ENCODE peak calls at places on chromosomes 3 and 15, in six cellular contexts. P, Q, K, V, H and L are unnamed samples.

GRCh38 chr3:87924485-87924884 is 134.3 kb downstream of the CGGBP1 start:
- DNase-seq in K (no peak), P (no peak), Q (no peak), V (no peak), H (no peak), L (no peak)

GRCh38 chr15:89898628-89899302 is 5.0 kb upstream of the AP3S2 start:
- DNase-seq in Q (no peak), K (no peak), H (peak; percentile 70), V (peak; percentile 82), P (no peak), L (peak; percentile 65)

GRCh38 chr15:72302955-72303354 is 17.0 kb downstream of the CELF6 start:
- DNase-seq in Q (no peak), K (no peak), H (no peak), P (no peak), V (no peak), L (no peak)

GRCh38 chr3:54426431-54426830 is 304.1 kb downstream of the CACNA2D3 start:
- DNase-seq in H (no peak), K (no peak), Q (no peak), V (no peak), P (no peak), L (no peak)

GRCh38 chr3:185455860-185456259 is 43.0 kb downstream of the TMEM41A start:
- DNase-seq in Q (no peak), H (no peak), K (no peak), P (no peak), V (no peak), L (no peak)

GRCh38 chr15:71364117-71364584 is 248.9 kb downstream of the THSD4 start:
- DNase-seq in Q (no peak), K (no peak), P (no peak), V (no peak), H (no peak), L (no peak)

GRCh38 chr3:74434406-74434805 is 180.1 kb downstream of the CNTN3 start:
- DNase-seq in P (no peak), Q (no peak), K (no peak), V (no peak), H (no peak), L (no peak)

GRCh38 chr15:63396546-63396939 is 14.9 kb upstream of the CA12 start:
- DNase-seq in H (no peak), Q (no peak), K (no peak), V (no peak), P (no peak), L (no peak)

GRCh38 chr15:55496716-55497115 is 11.3 kb downstream of the DNAAF4 start:
- DNase-seq in P (no peak), V (no peak), Q (no peak), K (no peak), H (no peak), L (no peak)

GRCh38 chr3:14156843-14157561 is 21.4 kb downstream of the XPC start:
- DNase-seq in P (no peak), V (no peak), H (no peak), Q (no peak), K (no peak), L (no peak)

GRCh38 chr15:42992626-42993025 is 72.0 kb upstream of the TTBK2 start:
- DNase-seq in P (no peak), H (no peak), K (no peak), V (no peak), Q (no peak), L (no peak)

GRCh38 chr3:6806991-6807390 is 53.9 kb upstream of the GRM7 start:
- DNase-seq in P (no peak), K (no peak), V (no peak), Q (no peak), H (no peak), L (no peak)

GRCh38 chr15:56781666-56782065 is 48.4 kb upstream of the ZNF280D start:
- DNase-seq in P (no peak), Q (no peak), K (no peak), H (no peak), V (no peak), L (no peak)

GRCh38 chr3:48662753-48663488 is at the start of gene CELSR3:
- DNase-seq in Q (peak; percentile 37), K (peak; percentile 55), V (peak; percentile 95), H (peak; percentile 89), P (peak; percentile 33), L (peak; percentile 74)

GRCh38 chr3:63861306-63861705 is 2.3 kb downstream of the THOC7 start:
- DNase-seq in P (no peak), H (no peak), K (no peak), V (no peak), Q (no peak), L (no peak)

GRCh38 chr15:53059273-53060043 is 269.3 kb upstream of the ONECUT1 start:
- DNase-seq in K (no peak), Q (no peak), V (no peak), P (no peak), H (no peak), L (no peak)

GRCh38 chr15:69749797-69750196 is 297.2 kb downstream of the RPLP1 start:
- DNase-seq in P (no peak), V (peak; percentile 63), Q (no peak), K (no peak), H (no peak), L (peak; percentile 45)

GRCh38 chr3:174614046-174614445 is 245.1 kb upstream of the NAALADL2 start:
- DNase-seq in H (no peak), Q (no peak), K (no peak), P (no peak), V (no peak), L (no peak)

GRCh38 chr3:27094721-27095120 is 274.5 kb downstream of the NEK10 start:
- DNase-seq in P (no peak), K (no peak), H (no peak), Q (no peak), V (no peak), L (no peak)

GRCh38 chr15:22811640-22812039 is 25.2 kb downstream of the NIPA1 start:
- DNase-seq in K (no peak), Q (no peak), P (peak; percentile 23), V (peak; percentile 27), H (peak; percentile 38), L (peak; percentile 19)

GRCh38 chr3:45881031-45882022 is 5.0 kb upstream of the CCR9 start:
- DNase-seq in H (no peak), K (no peak), P (no peak), Q (no peak), V (no peak), L (peak; percentile 74)

GRCh38 chr3:23806322-23807160 is 786 bp downstream of the UBE2E1 start:
- DNase-seq in H (peak; percentile 55), K (no peak), V (peak; percentile 23), P (peak; percentile 34), Q (peak; percentile 38), L (peak; percentile 36)

GRCh38 chr3:4245671-4246070 is 57.5 kb upstream of the SETMAR start:
- DNase-seq in H (peak; percentile 34), P (no peak), K (no peak), Q (no peak), V (no peak), L (no peak)
- TF ChIP-seq CTCF in H (peak; percentile 32), P (no peak), K (no peak), Q (no peak), V (no peak), L (no peak)

DNA sequence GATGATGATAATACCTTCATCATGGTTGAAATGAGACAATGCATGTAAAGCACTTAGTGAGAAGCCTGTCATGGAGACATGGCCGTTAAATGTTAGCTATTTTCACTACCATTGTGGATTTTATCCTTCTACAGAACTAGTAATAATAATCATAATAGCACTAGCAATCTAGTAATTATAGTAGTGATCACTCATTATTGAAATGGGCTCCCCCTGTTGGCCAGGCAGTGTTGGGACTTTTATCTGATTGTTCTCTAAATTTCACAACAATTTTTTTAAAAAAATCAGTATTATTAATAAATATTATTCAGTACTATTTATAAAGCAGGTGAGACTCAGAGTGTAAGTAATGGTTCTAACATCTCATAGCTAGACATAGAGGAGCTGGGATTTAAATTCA is 396.3 kb downstream of the IL5RA start:
- DNase-seq in V (peak; percentile 1), P (no peak), H (no peak), K (no peak), Q (no peak), L (peak; percentile 15)
- TF ChIP-seq CTCF in V (peak; percentile 75), P (peak; percentile 34), H (no peak), K (peak; percentile 36), Q (peak; percentile 27), L (peak; percentile 45)

GRCh38 chr3:66544619-66545429 is 44.0 kb upstream of the LRIG1 start:
- DNase-seq in K (no peak), Q (no peak), P (no peak), V (no peak), H (no peak), L (no peak)
- TF ChIP-seq CTCF in K (no peak), Q (no peak), P (no peak), V (no peak), H (no peak), L (no peak)

DNA sequence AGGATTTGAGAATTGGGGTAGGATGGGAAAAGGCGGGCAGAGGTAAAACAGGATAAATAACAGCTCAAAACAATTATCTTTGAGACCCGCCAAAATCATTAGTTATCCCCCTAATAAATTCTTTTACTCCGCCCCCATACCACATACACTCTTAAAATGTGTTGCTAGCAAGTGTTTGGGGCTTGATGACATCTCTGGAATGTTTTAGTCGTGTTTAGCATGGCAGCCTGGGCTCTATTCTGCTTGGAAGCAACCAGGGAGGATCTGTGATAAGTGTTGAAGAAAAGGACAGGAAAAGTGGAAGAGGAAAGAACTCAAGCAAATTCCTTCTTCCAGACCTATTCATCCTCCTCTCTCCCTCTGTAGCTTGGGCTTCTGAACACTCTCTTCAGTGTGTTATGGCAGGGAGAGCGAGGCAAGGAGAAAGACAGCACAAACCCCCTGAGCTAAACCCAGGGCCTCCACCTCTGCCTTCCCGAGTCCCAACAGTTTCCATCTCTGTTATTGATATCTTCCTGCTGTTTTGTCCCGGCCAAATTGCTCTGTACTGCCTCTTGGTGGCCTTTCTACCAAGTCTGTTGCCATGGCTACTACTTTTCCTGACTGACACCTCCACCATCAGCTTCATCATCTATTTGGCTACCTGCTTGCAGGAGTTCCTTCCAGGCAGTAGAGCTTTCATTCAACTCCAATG is 135.8 kb downstream of the RPL22L1 start:
- DNase-seq in H (no peak), K (no peak), P (no peak), V (no peak), Q (no peak), L (no peak)
- TF ChIP-seq CTCF in H (no peak), K (no peak), P (no peak), V (no peak), Q (no peak), L (no peak)

GRCh38 chr15:65638681-65639089 is 16.9 kb downstream of the SLC24A1 start:
- DNase-seq in H (no peak), P (no peak), V (peak; percentile 83), Q (no peak), K (no peak), L (peak; percentile 32)

GRCh38 chr15:65642588-65642987 is 20.9 kb downstream of the SLC24A1 start:
- DNase-seq in H (no peak), Q (no peak), V (no peak), K (no peak), P (no peak), L (no peak)

GRCh38 chr15:65644282-65644681 is 22.5 kb downstream of the SLC24A1 start:
- DNase-seq in K (no peak), Q (no peak), H (no peak), P (no peak), V (no peak), L (no peak)

GRCh38 chr15:65639509-65639908 is 17.8 kb downstream of the SLC24A1 start:
- DNase-seq in P (no peak), H (no peak), Q (no peak), K (no peak), V (no peak), L (no peak)

GRCh38 chr15:65641723-65642475 is 20.2 kb downstream of the SLC24A1 start:
- DNase-seq in V (no peak), Q (no peak), P (no peak), K (no peak), H (no peak), L (no peak)
- TF ChIP-seq CTCF in V (no peak), Q (no peak), P (no peak), K (no peak), H (no peak), L (no peak)